ENCODE peak calls at places on chromosomes 3 and 15, in seven cellular contexts. F, H, B, J, A, W and E are unnamed samples.

GRCh38 chr15:58898150-58898680 is 35.3 kb downstream of the SLTM start:
- DNase-seq in F (no peak), H (no peak), B (no peak), J (no peak), A (no peak), W (no peak), E (no peak)

GRCh38 chr3:122536634-122537033 is 21.9 kb upstream of the KPNA1 start:
- DNase-seq in F (no peak), H (no peak), B (no peak), J (no peak), A (no peak), W (no peak), E (no peak)

GRCh38 chr3:123750659-123751420 is 133.3 kb downstream of the MYLK start:
- DNase-seq in F (no peak), H (no peak), B (no peak), J (no peak), A (no peak), W (peak), E (no peak)

GRCh38 chr3:115401298-115401697 is 222.0 kb upstream of the GAP43 start:
- DNase-seq in F (no peak), H (no peak), B (no peak), J (no peak), A (no peak), W (no peak), E (no peak)

GRCh38 chr15:69181419-69181818 is 21.0 kb downstream of the GLCE start:
- DNase-seq in F (no peak), H (no peak), B (no peak), J (no peak), A (no peak), W (no peak), E (no peak)

GRCh38 chr3:123688241-123688747 is 103.4 kb upstream of the HACD2 start:
- DNase-seq in F (no peak), H (no peak), B (no peak), J (no peak), A (no peak), W (peak), E (no peak)

GRCh38 chr15:61051570-61052031 is 177.5 kb downstream of the RORA start:
- DNase-seq in F (no peak), H (no peak), B (no peak), J (peak), A (no peak), W (peak), E (no peak)

GRCh38 chr3:152922554-152922953 is 87.6 kb downstream of the P2RY1 start:
- DNase-seq in F (no peak), H (no peak), B (no peak), J (no peak), A (no peak), W (no peak), E (no peak)

GRCh38 chr3:33173672-33174071 is 44.9 kb downstream of the SUSD5 start:
- DNase-seq in F (no peak), H (no peak), B (no peak), J (no peak), A (no peak), W (no peak), E (no peak)

GRCh38 chr3:154758109-154758868 is 321.8 kb upstream of the MME start:
- DNase-seq in F (no peak), H (no peak), B (peak), J (no peak), A (no peak), W (no peak), E (no peak)

GRCh38 chr3:129829640-129830039 is 63.9 kb downstream of the TMCC1 start:
- DNase-seq in F (peak), H (no peak), B (peak), J (peak), A (peak), W (peak), E (peak)

GRCh38 chr3:12807066-12807465 is 10.6 kb downstream of the CAND2 start:
- DNase-seq in F (no peak), H (no peak), B (no peak), J (no peak), A (no peak), W (no peak), E (no peak)

GRCh38 chr15:72340366-72340765 is 20.4 kb upstream of the CELF6 start:
- DNase-seq in F (no peak), H (no peak), B (no peak), J (no peak), A (no peak), W (no peak), E (no peak)

GRCh38 chr3:57793737-57794187 is 37.7 kb downstream of the SLMAP start:
- DNase-seq in F (no peak), H (no peak), B (peak), J (no peak), A (no peak), W (no peak), E (no peak)

GRCh38 chr3:14141602-14142315 is 16.9 kb downstream of the TMEM43 start:
- DNase-seq in F (no peak), H (no peak), B (no peak), J (peak), A (no peak), W (no peak), E (no peak)

GRCh38 chr3:124078978-124079911 is 87.3 kb upstream of the ROPN1 start:
- DNase-seq in F (no peak), H (no peak), B (peak), J (no peak), A (peak), W (no peak), E (peak)

GRCh38 chr3:64824281-64824980 is 136.6 kb upstream of the ADAMTS9 start:
- DNase-seq in F (no peak), H (no peak), B (no peak), J (no peak), A (no peak), W (no peak), E (no peak)

GRCh38 chr3:161818106-161818505 is 321.5 kb downstream of the OTOL1 start:
- DNase-seq in F (no peak), H (no peak), B (no peak), J (no peak), A (no peak), W (no peak), E (no peak)

GRCh38 chr15:91308855-91309254 is 208.8 kb downstream of the SV2B start:
- DNase-seq in F (peak), H (no peak), B (no peak), J (no peak), A (no peak), W (no peak), E (no peak)

GRCh38 chr3:10964537-10965167 is 27.9 kb upstream of the SLC6A1 start:
- DNase-seq in F (no peak), H (no peak), B (peak), J (no peak), A (no peak), W (no peak), E (no peak)

GRCh38 chr15:62895139-62895866 is 147.2 kb upstream of the TPM1 start:
- DNase-seq in F (no peak), H (no peak), B (no peak), J (no peak), A (no peak), W (peak), E (no peak)

GRCh38 chr15:51864408-51865056 is 35.1 kb downstream of the TMOD3 start:
- DNase-seq in F (peak), H (no peak), B (no peak), J (no peak), A (no peak), W (no peak), E (no peak)

GRCh38 chr15:40307421-40308165 is at the start of gene PLCB2:
- DNase-seq in F (peak), H (peak), B (peak), J (peak), A (peak), W (peak), E (peak)